ENCODE peak calls at places on chromosomes 16 and 17, in four cellular contexts. One of them, this sample, is unnamed. For H3K27me3, H3K36me3 and H3K4me1, the result is how much of the 10 kb centered on the place peaks cover.

GRCh38 chr17:31571124-31571892 is 179.8 kb downstream of the RAB11FIP4 start:
- DNase-seq in astrocyte: peak
- DNase-seq in Peyer's patch: no peak
- DNase-seq in H1: no peak
- DNase-seq in this sample: peak

GRCh38 chr17:34171245-34171818 is 83.8 kb upstream of the CCL2 start:
- DNase-seq in H1: no peak
- DNase-seq in Peyer's patch: peak
- DNase-seq in astrocyte: peak
- DNase-seq in this sample: peak

GRCh38 chr17:77144227-77144626 is 3.5 kb downstream of the SEC14L1 start:
- DNase-seq in astrocyte: no peak
- DNase-seq in H1: no peak
- DNase-seq in Peyer's patch: no peak
- DNase-seq in this sample: no peak

GRCh38 chr16:3182608-3183444 is 5.2 kb upstream of the OR1F1 start:
- DNase-seq in H1: no peak
- DNase-seq in astrocyte: no peak
- DNase-seq in Peyer's patch: peak
- DNase-seq in this sample: peak

GRCh38 chr16:17392857-17393421 is 77.8 kb downstream of the XYLT1 start:
- DNase-seq in astrocyte: no peak
- DNase-seq in Peyer's patch: no peak
- DNase-seq in H1: no peak
- DNase-seq in this sample: no peak

GRCh38 chr16:30937692-30938091 is 11.2 kb upstream of the ORAI3 start:
- DNase-seq in H1: no peak
- DNase-seq in astrocyte: no peak
- DNase-seq in Peyer's patch: no peak
- DNase-seq in this sample: no peak

GRCh38 chr16:31112711-31113419 is 4.6 kb upstream of the KAT8 start:
- DNase-seq in astrocyte: no peak
- DNase-seq in Peyer's patch: no peak
- DNase-seq in H1: no peak
- DNase-seq in this sample: no peak

GRCh38 chr17:77441130-77441920 is 300.6 kb downstream of the SEC14L1 start:
- DNase-seq in astrocyte: no peak
- DNase-seq in H1: no peak
- DNase-seq in Peyer's patch: peak
- DNase-seq in this sample: no peak

GRCh38 chr17:2418572-2418971 is 17.7 kb upstream of the MNT start:
- DNase-seq in H1: no peak
- DNase-seq in astrocyte: no peak
- DNase-seq in Peyer's patch: no peak
- DNase-seq in this sample: peak

GRCh38 chr17:33978889-33979288 is 276.2 kb upstream of the CCL2 start:
- DNase-seq in Peyer's patch: no peak
- DNase-seq in H1: no peak
- DNase-seq in astrocyte: no peak
- DNase-seq in this sample: no peak

GRCh38 chr16:49617016-49617569 is 238.8 kb downstream of the ZNF423 start:
- DNase-seq in Peyer's patch: no peak
- DNase-seq in H1: no peak
- DNase-seq in astrocyte: no peak
- DNase-seq in this sample: no peak

GRCh38 chr16:57384248-57385070 is 12.2 kb downstream of the CX3CL1 start:
- DNase-seq in H1: no peak
- DNase-seq in astrocyte: no peak
- DNase-seq in Peyer's patch: peak
- DNase-seq in this sample: no peak

GRCh38 chr17:17691468-17692263 is 10.4 kb downstream of the RAI1 start:
- DNase-seq in H1: no peak
- DNase-seq in Peyer's patch: peak
- DNase-seq in astrocyte: no peak
- DNase-seq in this sample: no peak

GRCh38 chr17:39069114-39069756 is 82.2 kb downstream of the PLXDC1 start:
- DNase-seq in H1: no peak
- DNase-seq in Peyer's patch: no peak
- DNase-seq in astrocyte: peak
- DNase-seq in this sample: peak

GRCh38 chr17:34230342-34230741 is 24.7 kb upstream of the CCL2 start:
- DNase-seq in Peyer's patch: no peak
- DNase-seq in H1: no peak
- DNase-seq in astrocyte: no peak
- DNase-seq in this sample: no peak

GRCh38 chr17:77834170-77835115 is 124.1 kb upstream of the TNRC6C start:
- DNase-seq in Peyer's patch: no peak
- DNase-seq in H1: no peak
- DNase-seq in astrocyte: peak
- DNase-seq in this sample: peak

GRCh38 chr17:11028349-11028748 is 190.5 kb upstream of the PIRT start:
- DNase-seq in Peyer's patch: no peak
- DNase-seq in astrocyte: no peak
- DNase-seq in H1: no peak
- DNase-seq in this sample: no peak

GRCh38 chr17:8105957-8106398 is 12.3 kb downstream of the ALOXE3 start:
- DNase-seq in Peyer's patch: no peak
- DNase-seq in astrocyte: no peak
- DNase-seq in H1: no peak
- DNase-seq in this sample: peak

GRCh38 chr17:8109669-8110455 is 8.5 kb downstream of the ALOXE3 start:
- DNase-seq in H1: no peak
- DNase-seq in astrocyte: no peak
- DNase-seq in Peyer's patch: peak
- DNase-seq in this sample: peak

GRCh38 chr17:8108972-8109668 is 9.2 kb downstream of the ALOXE3 start:
- DNase-seq in Peyer's patch: no peak
- DNase-seq in astrocyte: no peak
- DNase-seq in H1: no peak
- DNase-seq in this sample: no peak

GRCh38 chr17:8110907-8111306 is 7.4 kb downstream of the ALOXE3 start:
- DNase-seq in H1: no peak
- DNase-seq in astrocyte: no peak
- DNase-seq in Peyer's patch: no peak
- DNase-seq in this sample: no peak

DNA sequence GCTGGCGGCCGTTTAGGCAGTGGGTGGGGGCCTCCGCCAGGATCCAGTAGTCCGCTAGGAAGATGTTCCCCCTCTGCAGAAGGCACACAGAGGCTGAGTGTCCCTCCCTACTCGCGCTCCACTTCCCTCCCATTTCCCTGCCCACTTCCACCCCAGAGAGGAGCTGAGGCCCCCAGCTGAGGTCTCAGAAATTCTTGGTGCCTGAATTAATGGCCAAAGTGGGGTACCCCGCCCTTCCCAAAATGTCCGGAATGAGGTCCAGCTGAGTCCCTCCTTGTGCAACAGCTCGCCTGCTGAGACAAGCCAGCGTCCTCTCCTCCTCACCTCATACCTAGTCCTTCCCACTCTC is 7.9 kb downstream of the ALOXE3 start:
- DNase-seq in H1: no peak
- DNase-seq in Peyer's patch: no peak
- DNase-seq in astrocyte: no peak
- DNase-seq in this sample: no peak
- H3K27me3 ChIP-seq in H1: under half
- H3K27me3 ChIP-seq in Peyer's patch: under half
- H3K27me3 ChIP-seq in astrocyte: under half
- H3K27me3 ChIP-seq in this sample: half or more

DNA sequence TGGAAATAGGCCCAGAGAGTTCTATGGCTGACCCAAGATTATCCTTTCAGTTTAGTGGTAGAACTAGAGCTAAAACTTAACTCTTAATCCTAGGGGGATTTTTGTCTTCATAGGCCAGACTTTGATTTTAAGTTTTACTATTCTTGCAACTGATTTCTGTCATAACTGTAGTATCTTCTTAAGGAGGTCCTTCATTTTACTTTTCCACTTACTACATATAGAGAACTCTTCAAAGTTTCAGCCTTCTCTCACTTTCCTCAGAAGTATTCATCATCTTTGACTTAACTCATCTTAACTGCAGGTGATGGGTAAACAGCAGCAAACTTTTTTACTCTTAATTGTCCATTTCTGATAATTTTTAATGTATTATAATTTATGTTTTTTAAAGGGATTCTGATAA is 23.4 kb downstream of the RBBP6 start:
- DNase-seq in H1: no peak
- DNase-seq in Peyer's patch: no peak
- DNase-seq in astrocyte: no peak
- DNase-seq in this sample: no peak
- H3K36me3 ChIP-seq in H1: half or more
- H3K36me3 ChIP-seq in Peyer's patch: under half
- H3K36me3 ChIP-seq in astrocyte: half or more
- H3K36me3 ChIP-seq in this sample: half or more

GRCh38 chr17:50947844-50948514 is 81.8 kb upstream of the TOB1 start:
- DNase-seq in astrocyte: no peak
- DNase-seq in Peyer's patch: peak
- DNase-seq in H1: no peak
- DNase-seq in this sample: no peak
- H3K4me1 ChIP-seq in astrocyte: under half
- H3K4me1 ChIP-seq in Peyer's patch: under half
- H3K4me1 ChIP-seq in H1: under half
- H3K4me1 ChIP-seq in this sample: under half

DNA sequence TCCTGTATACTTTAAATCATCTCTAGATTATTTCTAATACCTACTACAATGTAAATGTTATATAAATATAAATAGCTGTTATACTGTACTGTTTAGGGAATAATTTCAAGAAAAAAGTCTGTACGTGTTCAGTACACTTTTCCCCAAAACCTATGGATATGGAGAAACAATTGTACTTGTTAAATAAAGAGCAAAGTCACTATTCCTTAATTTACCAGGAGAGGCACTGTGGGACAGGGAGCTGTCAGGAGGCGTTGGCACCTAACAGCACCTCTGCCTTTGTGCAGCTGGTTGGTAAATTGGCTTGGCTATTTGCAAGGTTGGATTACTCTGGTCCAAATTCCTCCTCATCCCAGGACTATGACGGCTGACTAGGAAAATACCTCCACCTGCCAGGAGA is 28.0 kb downstream of the CRHR1 start:
- DNase-seq in astrocyte: peak
- DNase-seq in H1: no peak
- DNase-seq in Peyer's patch: no peak
- DNase-seq in this sample: no peak
- H3K27me3 ChIP-seq in astrocyte: under half
- H3K27me3 ChIP-seq in H1: under half
- H3K27me3 ChIP-seq in Peyer's patch: under half
- H3K27me3 ChIP-seq in this sample: half or more

GRCh38 chr17:7326186-7326585 is 2.9 kb downstream of the NEURL4 start:
- DNase-seq in H1: no peak
- DNase-seq in Peyer's patch: no peak
- DNase-seq in astrocyte: no peak
- DNase-seq in this sample: no peak
- H3K36me3 ChIP-seq in H1: under half
- H3K36me3 ChIP-seq in Peyer's patch: under half
- H3K36me3 ChIP-seq in astrocyte: under half
- H3K36me3 ChIP-seq in this sample: under half

GRCh38 chr16:11331967-11332366 is 13.3 kb upstream of the RMI2 start:
- DNase-seq in Peyer's patch: no peak
- DNase-seq in H1: no peak
- DNase-seq in astrocyte: no peak
- DNase-seq in this sample: no peak

GRCh38 chr16:11328172-11329079 is 16.8 kb upstream of the RMI2 start:
- DNase-seq in H1: peak
- DNase-seq in Peyer's patch: peak
- DNase-seq in astrocyte: peak
- DNase-seq in this sample: peak

GRCh38 chr16:11329080-11329491 is 16.2 kb upstream of the RMI2 start:
- DNase-seq in astrocyte: no peak
- DNase-seq in Peyer's patch: peak
- DNase-seq in H1: no peak
- DNase-seq in this sample: peak

GRCh38 chr16:11329891-11330290 is 15.4 kb upstream of the RMI2 start:
- DNase-seq in H1: no peak
- DNase-seq in astrocyte: no peak
- DNase-seq in Peyer's patch: no peak
- DNase-seq in this sample: no peak

DNA sequence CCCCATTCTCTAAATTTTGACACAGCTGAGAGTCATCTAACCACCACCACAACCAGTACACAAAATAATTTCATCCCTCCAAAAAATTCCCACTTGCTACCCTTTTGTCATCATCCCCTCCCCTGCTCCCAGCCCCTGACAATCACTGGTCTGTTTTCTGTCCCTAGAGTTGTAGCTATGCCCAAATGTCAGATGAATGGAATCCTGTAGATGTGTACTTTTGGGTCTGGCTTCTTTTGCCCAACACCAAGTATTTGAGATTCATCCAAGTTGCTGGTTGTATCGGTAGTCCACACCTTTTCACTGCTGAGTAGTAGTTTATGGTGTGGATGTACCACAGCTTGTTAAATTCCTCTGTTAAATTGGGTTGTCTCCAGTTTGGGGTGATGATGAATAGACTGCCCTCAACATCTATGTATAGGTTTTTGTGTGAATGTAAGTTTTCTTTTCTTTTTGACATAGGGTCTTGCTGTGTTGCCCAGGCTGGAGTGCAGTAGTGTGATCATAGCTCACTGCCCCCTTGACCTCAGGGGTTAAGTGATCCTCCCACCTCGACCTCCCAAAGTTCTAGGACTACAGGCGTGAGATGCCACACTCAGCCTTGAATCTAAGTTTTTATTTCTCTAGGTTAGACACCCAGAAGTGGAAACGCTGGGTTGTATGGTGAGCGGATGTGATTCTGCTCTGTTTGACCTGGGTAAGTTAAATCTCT is 14.6 kb upstream of the RMI2 start:
- DNase-seq in astrocyte: no peak
- DNase-seq in Peyer's patch: no peak
- DNase-seq in H1: no peak
- DNase-seq in this sample: no peak
- H3K4me1 ChIP-seq in astrocyte: under half
- H3K4me1 ChIP-seq in Peyer's patch: under half
- H3K4me1 ChIP-seq in H1: under half
- H3K4me1 ChIP-seq in this sample: under half

DNA sequence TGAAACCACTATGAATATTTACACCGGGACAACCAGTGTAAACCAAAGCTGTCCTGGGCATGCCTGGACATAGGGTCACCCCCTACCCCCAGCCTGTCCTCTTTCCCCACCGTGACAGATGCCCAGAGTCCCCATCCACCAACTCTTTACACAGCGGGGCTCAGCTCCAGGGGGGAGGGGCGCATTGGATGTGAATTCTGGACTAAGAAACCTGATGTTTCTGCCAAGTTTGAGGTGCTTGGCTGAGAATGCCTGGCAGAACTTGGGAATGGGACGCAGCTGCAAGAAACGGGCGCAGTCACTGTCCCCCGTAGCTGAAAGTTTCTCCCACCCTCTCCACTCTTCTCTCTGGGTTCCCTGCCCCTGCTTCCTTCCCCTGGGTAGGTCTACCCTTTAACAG is 68.0 kb upstream of the CDC42EP4 start:
- DNase-seq in Peyer's patch: no peak
- DNase-seq in H1: no peak
- DNase-seq in astrocyte: no peak
- DNase-seq in this sample: no peak
- H3K27me3 ChIP-seq in Peyer's patch: under half
- H3K27me3 ChIP-seq in H1: under half
- H3K27me3 ChIP-seq in astrocyte: under half
- H3K27me3 ChIP-seq in this sample: under half

This sample was measured in adipocyte.